ENCODE peak calls at places on chromosome 14, in nine cellular contexts. B, F, G, I, D, Q, O, Z and J are unnamed samples.
A peak's percentile ranks its signal among the peaks of the same experiment; 100 is the strongest.

GRCh38 chr14:91889477-91890211 is 22.3 kb upstream of the TC2N start:
- DNase-seq in B (no peak), F (no peak), G (no peak), I (no peak), D (no peak), Q (peak; percentile 97), O (no peak), Z (peak; percentile 78), J (no peak)

GRCh38 chr14:51701956-51702355 is 50.2 kb downstream of the FRMD6 start:
- DNase-seq in B (no peak), F (no peak), G (no peak), I (no peak), D (peak; percentile 45), Q (no peak), O (no peak), Z (no peak), J (no peak)

GRCh38 chr14:71411280-71411595 is 504.0 kb downstream of the PCNX1 start:
- DNase-seq in B (no peak), F (no peak), G (no peak), I (no peak), D (no peak), Q (no peak), O (no peak), Z (no peak), J (no peak)

GRCh38 chr14:60323199-60323891 is 74.3 kb downstream of the PPM1A start:
- DNase-seq in B (no peak), F (no peak), G (no peak), I (no peak), D (no peak), Q (no peak), O (no peak), Z (no peak), J (no peak)

GRCh38 chr14:54475187-54475881 is 13.4 kb downstream of the GMFB start:
- DNase-seq in B (no peak), F (no peak), G (no peak), I (no peak), D (peak; percentile 21), Q (no peak), O (no peak), Z (no peak), J (no peak)

GRCh38 chr14:55877942-55878341 is 240.3 kb upstream of the PELI2 start:
- DNase-seq in B (no peak), F (no peak), G (no peak), I (no peak), D (peak; percentile 3), Q (no peak), O (no peak), Z (no peak), J (no peak)

GRCh38 chr14:31950760-31951637 is 126.1 kb upstream of the ARHGAP5 start:
- DNase-seq in B (peak; percentile 89), F (no peak), G (no peak), I (peak; percentile 22), D (peak; percentile 48), Q (peak; percentile 21), O (no peak), Z (no peak), J (no peak)

GRCh38 chr14:60508707-60509437 is at the start of gene SIX6:
- DNase-seq in B (no peak), F (no peak), G (no peak), I (no peak), D (peak; percentile 24), Q (no peak), O (no peak), Z (no peak), J (no peak)

GRCh38 chr14:70789361-70789760 is 20.0 kb downstream of the MAP3K9 start:
- DNase-seq in B (no peak), F (no peak), G (no peak), I (no peak), D (peak; percentile 70), Q (no peak), O (peak; percentile 64), Z (no peak), J (no peak)

GRCh38 chr14:62655161-62655560 is 390.1 kb downstream of the KCNH5 start:
- DNase-seq in B (no peak), F (no peak), G (no peak), I (no peak), D (peak; percentile 49), Q (no peak), O (no peak), Z (no peak), J (no peak)

GRCh38 chr14:59630281-59630963 is 53.8 kb upstream of the CCDC175 start:
- DNase-seq in B (no peak), F (no peak), G (no peak), I (no peak), D (no peak), Q (peak; percentile 4), O (no peak), Z (no peak), J (no peak)

GRCh38 chr14:48963231-48963630 is 622.9 kb downstream of the RPS29 start:
- DNase-seq in B (no peak), F (no peak), G (no peak), I (no peak), D (no peak), Q (no peak), O (no peak), Z (no peak), J (no peak)

DNA sequence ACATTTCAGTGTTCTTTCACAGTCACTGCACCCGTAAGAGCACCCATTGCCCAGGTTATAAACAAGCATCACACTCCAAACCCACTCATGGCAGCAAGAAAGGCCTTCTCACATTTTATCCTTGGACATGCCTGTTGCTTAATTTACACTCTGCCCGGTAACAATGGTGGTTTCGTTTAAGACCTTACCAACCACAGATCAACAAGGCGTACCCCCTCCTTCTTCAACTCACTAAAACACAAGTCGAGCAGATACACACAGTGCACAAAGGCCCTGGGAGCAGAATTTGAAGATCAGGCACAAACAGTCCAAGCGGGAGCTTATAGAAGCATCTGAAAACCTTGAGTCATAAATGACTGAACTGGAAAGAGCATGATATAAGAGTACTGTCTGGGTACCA is 98.1 kb downstream of the GALC start:
- DNase-seq in B (no peak), F (no peak), G (no peak), I (no peak), D (no peak), Q (no peak), O (no peak), Z (no peak), J (no peak)
- TF ChIP-seq POLR2A in B (no peak), F (no peak), G (no peak), I (no peak), D (no peak), Q (no peak), O (no peak), Z (no peak), J (no peak)

GRCh38 chr14:105929327-105930081 is 403.1 kb downstream of the TMEM121 start:
- DNase-seq in B (no peak), F (no peak), G (no peak), I (no peak), D (no peak), Q (no peak), O (no peak), Z (peak; percentile 62), J (no peak)
- TF ChIP-seq POLR2A in B (no peak), F (no peak), G (no peak), I (no peak), D (no peak), Q (no peak), O (no peak), Z (no peak), J (peak; percentile 40)

DNA sequence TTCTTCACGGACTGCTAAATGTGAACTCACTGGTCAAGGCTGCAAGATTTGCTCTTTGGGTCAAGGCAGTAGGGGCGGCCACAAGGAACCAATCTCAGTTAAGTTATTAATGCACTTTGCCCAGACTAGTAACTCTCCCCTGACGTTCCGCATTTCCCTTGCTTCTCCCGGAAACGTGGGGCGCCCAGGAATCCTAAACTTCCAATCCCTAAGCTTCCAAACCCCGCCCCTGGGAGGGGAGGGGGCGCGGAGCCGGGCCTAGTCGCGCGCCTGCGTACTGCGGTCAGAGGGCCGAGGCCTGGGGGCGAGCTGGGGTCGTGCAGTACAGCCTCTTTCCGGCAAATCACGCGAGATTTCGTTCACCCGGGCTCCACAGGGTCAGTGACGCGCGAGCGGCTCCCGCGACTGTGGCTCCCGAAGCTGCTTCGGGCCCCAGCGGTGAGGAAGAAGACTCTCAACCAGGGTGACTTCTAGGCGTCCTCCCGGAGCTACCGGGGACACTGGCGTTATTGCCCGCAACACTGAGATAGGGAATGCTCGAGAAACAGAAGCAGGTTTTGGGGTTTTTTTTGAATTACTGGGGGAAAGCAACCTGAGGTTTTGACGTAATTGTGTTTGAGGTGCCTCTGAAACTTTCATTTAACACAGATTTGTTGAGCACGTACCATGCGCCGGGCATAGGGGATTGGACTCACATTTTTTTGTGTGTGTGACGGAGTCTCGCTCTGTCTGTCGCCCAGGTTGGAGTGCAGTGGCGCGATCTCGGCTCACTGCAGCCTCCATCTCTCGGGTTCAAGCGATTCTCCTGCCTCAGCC is at the start of gene PTGR2:
- DNase-seq in B (peak; percentile 98), F (peak; percentile 89), G (peak; percentile 93), I (peak; percentile 94), D (peak; percentile 96), Q (peak; percentile 98), O (peak; percentile 98), Z (peak; percentile 98), J (peak; percentile 88)
- TF ChIP-seq POLR2A in B (peak; percentile 83), F (peak; percentile 93), G (peak; percentile 58), I (peak; percentile 81), D (peak; percentile 89), Q (peak; percentile 71), O (peak; percentile 82), Z (peak; percentile 93), J (peak; percentile 57)

GRCh38 chr14:93748208-93749080 is 39.8 kb downstream of the PRIMA1 start:
- DNase-seq in B (no peak), F (no peak), G (no peak), I (no peak), D (no peak), Q (no peak), O (peak; percentile 57), Z (peak; percentile 49), J (peak; percentile 87)
- TF ChIP-seq POLR2A in B (no peak), F (no peak), G (no peak), I (no peak), D (no peak), Q (no peak), O (no peak), Z (no peak), J (no peak)

GRCh38 chr14:102911991-102912761 is 10.3 kb upstream of the AMN start:
- DNase-seq in B (no peak), F (no peak), G (no peak), I (no peak), D (no peak), Q (no peak), O (no peak), Z (peak; percentile 60), J (no peak)
- TF ChIP-seq POLR2A in B (no peak), F (peak; percentile 56), G (no peak), I (no peak), D (no peak), Q (no peak), O (no peak), Z (no peak), J (no peak)

GRCh38 chr14:68783408-68784297 is 9.2 kb downstream of the ZFP36L1 start:
- DNase-seq in B (peak; percentile 74), F (no peak), G (no peak), I (no peak), D (no peak), Q (peak; percentile 95), O (peak; percentile 39), Z (peak; percentile 58), J (no peak)
- TF ChIP-seq POLR2A in B (no peak), F (no peak), G (no peak), I (no peak), D (no peak), Q (peak; percentile 53), O (no peak), Z (no peak), J (no peak)

GRCh38 chr14:88005978-88006851 is 1.3 kb downstream of the GPR65 start:
- DNase-seq in B (no peak), F (peak; percentile 8), G (peak; percentile 76), I (no peak), D (no peak), Q (peak; percentile 65), O (no peak), Z (no peak), J (peak; percentile 10)
- TF ChIP-seq POLR2A in B (no peak), F (peak; percentile 71), G (no peak), I (no peak), D (no peak), Q (no peak), O (no peak), Z (no peak), J (peak; percentile 41)